ENCODE peak calls at places on chromosomes 3 and 15, in nine cellular contexts. P, W, D, Q, S, Z, H, K and M are unnamed samples.

GRCh38 chr3:78995087-78995486 is 772.7 kb downstream of the ROBO1 start:
- DNase-seq in P (no peak), W (no peak), D (no peak), Q (no peak), S (no peak), Z (no peak), H (no peak), K (no peak), M (no peak)

GRCh38 chr15:88302373-88302772 is 45.8 kb upstream of the NTRK3 start:
- DNase-seq in P (no peak), W (no peak), D (no peak), Q (no peak), S (no peak), Z (no peak), H (peak), K (no peak), M (no peak)

GRCh38 chr3:72127843-72128242 is 342.9 kb upstream of the PROK2 start:
- DNase-seq in P (no peak), W (no peak), D (no peak), Q (no peak), S (no peak), Z (no peak), H (peak), K (no peak), M (peak)

GRCh38 chr3:96813820-96814580 is 394 bp upstream of the EPHA6 start:
- DNase-seq in P (peak), W (peak), D (peak), Q (no peak), S (peak), Z (peak), H (peak), K (peak), M (peak)

GRCh38 chr3:125000661-125001060 is 55.1 kb downstream of the HEG1 start:
- DNase-seq in P (no peak), W (no peak), D (no peak), Q (no peak), S (no peak), Z (no peak), H (no peak), K (no peak), M (no peak)

GRCh38 chr15:69665641-69666091 is 213.0 kb downstream of the RPLP1 start:
- DNase-seq in P (no peak), W (peak), D (no peak), Q (no peak), S (no peak), Z (no peak), H (no peak), K (no peak), M (no peak)

GRCh38 chr3:29972594-29972993 is 633.8 kb upstream of the TGFBR2 start:
- DNase-seq in P (no peak), W (no peak), D (no peak), Q (no peak), S (no peak), Z (peak), H (peak), K (peak), M (peak)

GRCh38 chr3:189144645-189145044 is 27.1 kb upstream of the TPRG1 start:
- DNase-seq in P (no peak), W (no peak), D (no peak), Q (no peak), S (no peak), Z (no peak), H (peak), K (peak), M (no peak)

GRCh38 chr3:156449712-156450574 is 105.0 kb downstream of the SSR3 start:
- DNase-seq in P (no peak), W (peak), D (no peak), Q (no peak), S (peak), Z (peak), H (peak), K (peak), M (no peak)

GRCh38 chr15:31200735-31201151 is 99.2 kb upstream of the TRPM1 start:
- DNase-seq in P (no peak), W (peak), D (peak), Q (peak), S (no peak), Z (peak), H (peak), K (peak), M (peak)

GRCh38 chr3:81622395-81622794 is 139.1 kb downstream of the GBE1 start:
- DNase-seq in P (no peak), W (no peak), D (no peak), Q (no peak), S (no peak), Z (no peak), H (no peak), K (peak), M (no peak)

GRCh38 chr15:35305906-35306305 is 220.8 kb upstream of the NANOGP8 start:
- DNase-seq in P (no peak), W (no peak), D (no peak), Q (no peak), S (peak), Z (no peak), H (peak), K (peak), M (no peak)

GRCh38 chr3:11641683-11642407 is 1.9 kb downstream of the VGLL4 start:
- DNase-seq in P (no peak), W (no peak), D (no peak), Q (peak), S (peak), Z (peak), H (peak), K (peak), M (no peak)

GRCh38 chr3:9028134-9028533 is 64.9 kb upstream of the RAD18 start:
- DNase-seq in P (peak), W (no peak), D (peak), Q (no peak), S (no peak), Z (no peak), H (no peak), K (no peak), M (peak)

GRCh38 chr3:176872771-176873209 is 324.5 kb downstream of the TBL1XR1 start:
- DNase-seq in P (peak), W (peak), D (no peak), Q (peak), S (peak), Z (peak), H (peak), K (peak), M (peak)

GRCh38 chr15:80404719-80405553 is 754 bp downstream of the ARNT2 start:
- DNase-seq in P (peak), W (peak), D (peak), Q (no peak), S (peak), Z (peak), H (no peak), K (no peak), M (no peak)